ENCODE peak calls at places on chromosomes 3 and 15, in ten cellular contexts. One of them, this sample, is unnamed.

GRCh38 chr15:74618841-74619596 is 3.4 kb downstream of the CLK3 start:
- DNase-seq in AG04450: no peak
- DNase-seq in heart left ventricle: no peak
- DNase-seq in neural crest cell: no peak
- DNase-seq in H9: no peak
- DNase-seq in dorsolateral prefrontal cortex: no peak
- DNase-seq in GM13976: no peak
- DNase-seq in HepG2: peak
- DNase-seq in type B pancreatic cell: no peak
- DNase-seq in HFFc6: no peak
- DNase-seq in this sample: no peak

GRCh38 chr3:72306800-72307341 is 521.9 kb upstream of the PROK2 start:
- DNase-seq in type B pancreatic cell: peak
- DNase-seq in neural crest cell: no peak
- DNase-seq in dorsolateral prefrontal cortex: no peak
- DNase-seq in heart left ventricle: no peak
- DNase-seq in HepG2: no peak
- DNase-seq in HFFc6: no peak
- DNase-seq in GM13976: no peak
- DNase-seq in H9: peak
- DNase-seq in AG04450: no peak
- DNase-seq in this sample: no peak

GRCh38 chr15:91302588-91303439 is 202.8 kb downstream of the SV2B start:
- DNase-seq in neural crest cell: peak
- DNase-seq in heart left ventricle: peak
- DNase-seq in HepG2: peak
- DNase-seq in HFFc6: peak
- DNase-seq in dorsolateral prefrontal cortex: peak
- DNase-seq in type B pancreatic cell: no peak
- DNase-seq in AG04450: peak
- DNase-seq in GM13976: peak
- DNase-seq in H9: peak
- DNase-seq in this sample: peak

GRCh38 chr3:51943451-51944391 is 1.6 kb downstream of the PARP3 start:
- DNase-seq in heart left ventricle: peak
- DNase-seq in HepG2: no peak
- DNase-seq in H9: no peak
- DNase-seq in HFFc6: no peak
- DNase-seq in neural crest cell: no peak
- DNase-seq in dorsolateral prefrontal cortex: no peak
- DNase-seq in GM13976: no peak
- DNase-seq in type B pancreatic cell: no peak
- DNase-seq in AG04450: no peak
- DNase-seq in this sample: no peak

GRCh38 chr3:177647876-177648275 is 450.6 kb upstream of the TBL1XR1 start:
- DNase-seq in AG04450: no peak
- DNase-seq in HFFc6: no peak
- DNase-seq in type B pancreatic cell: no peak
- DNase-seq in heart left ventricle: no peak
- DNase-seq in GM13976: no peak
- DNase-seq in H9: no peak
- DNase-seq in HepG2: no peak
- DNase-seq in dorsolateral prefrontal cortex: no peak
- DNase-seq in neural crest cell: no peak
- DNase-seq in this sample: no peak

GRCh38 chr3:54897028-54897711 is 30.7 kb downstream of the LRTM1 start:
- DNase-seq in HFFc6: peak
- DNase-seq in H9: no peak
- DNase-seq in neural crest cell: no peak
- DNase-seq in type B pancreatic cell: no peak
- DNase-seq in dorsolateral prefrontal cortex: no peak
- DNase-seq in AG04450: peak
- DNase-seq in GM13976: no peak
- DNase-seq in HepG2: no peak
- DNase-seq in heart left ventricle: no peak
- DNase-seq in this sample: no peak

GRCh38 chr3:30426319-30426993 is 179.9 kb upstream of the TGFBR2 start:
- DNase-seq in AG04450: no peak
- DNase-seq in H9: no peak
- DNase-seq in GM13976: no peak
- DNase-seq in type B pancreatic cell: no peak
- DNase-seq in dorsolateral prefrontal cortex: no peak
- DNase-seq in neural crest cell: no peak
- DNase-seq in HFFc6: peak
- DNase-seq in HepG2: no peak
- DNase-seq in heart left ventricle: peak
- DNase-seq in this sample: no peak

GRCh38 chr3:26406636-26407035 is 215.9 kb upstream of the LRRC3B start:
- DNase-seq in heart left ventricle: no peak
- DNase-seq in HepG2: no peak
- DNase-seq in GM13976: no peak
- DNase-seq in HFFc6: no peak
- DNase-seq in H9: no peak
- DNase-seq in AG04450: no peak
- DNase-seq in neural crest cell: no peak
- DNase-seq in dorsolateral prefrontal cortex: no peak
- DNase-seq in type B pancreatic cell: no peak
- DNase-seq in this sample: no peak

GRCh38 chr3:172456404-172456803 is 8.1 kb upstream of the GHSR start:
- DNase-seq in AG04450: no peak
- DNase-seq in heart left ventricle: no peak
- DNase-seq in dorsolateral prefrontal cortex: no peak
- DNase-seq in neural crest cell: no peak
- DNase-seq in GM13976: no peak
- DNase-seq in HepG2: no peak
- DNase-seq in HFFc6: no peak
- DNase-seq in H9: no peak
- DNase-seq in type B pancreatic cell: no peak
- DNase-seq in this sample: no peak

GRCh38 chr15:48682949-48683651 is 37.6 kb upstream of the FBN1 start:
- DNase-seq in neural crest cell: no peak
- DNase-seq in heart left ventricle: peak
- DNase-seq in H9: no peak
- DNase-seq in AG04450: no peak
- DNase-seq in HFFc6: peak
- DNase-seq in GM13976: no peak
- DNase-seq in dorsolateral prefrontal cortex: no peak
- DNase-seq in type B pancreatic cell: no peak
- DNase-seq in HepG2: peak
- DNase-seq in this sample: no peak

GRCh38 chr3:118128886-118129285 is 905.8 kb downstream of the IGSF11 start:
- DNase-seq in AG04450: peak
- DNase-seq in H9: no peak
- DNase-seq in type B pancreatic cell: no peak
- DNase-seq in HepG2: no peak
- DNase-seq in neural crest cell: no peak
- DNase-seq in GM13976: no peak
- DNase-seq in heart left ventricle: no peak
- DNase-seq in dorsolateral prefrontal cortex: no peak
- DNase-seq in HFFc6: no peak
- DNase-seq in this sample: no peak

GRCh38 chr3:141465221-141465620 is 21.6 kb upstream of the RASA2 start:
- DNase-seq in H9: no peak
- DNase-seq in heart left ventricle: no peak
- DNase-seq in dorsolateral prefrontal cortex: no peak
- DNase-seq in neural crest cell: no peak
- DNase-seq in type B pancreatic cell: no peak
- DNase-seq in HepG2: no peak
- DNase-seq in AG04450: no peak
- DNase-seq in HFFc6: no peak
- DNase-seq in GM13976: no peak
- DNase-seq in this sample: no peak

DNA sequence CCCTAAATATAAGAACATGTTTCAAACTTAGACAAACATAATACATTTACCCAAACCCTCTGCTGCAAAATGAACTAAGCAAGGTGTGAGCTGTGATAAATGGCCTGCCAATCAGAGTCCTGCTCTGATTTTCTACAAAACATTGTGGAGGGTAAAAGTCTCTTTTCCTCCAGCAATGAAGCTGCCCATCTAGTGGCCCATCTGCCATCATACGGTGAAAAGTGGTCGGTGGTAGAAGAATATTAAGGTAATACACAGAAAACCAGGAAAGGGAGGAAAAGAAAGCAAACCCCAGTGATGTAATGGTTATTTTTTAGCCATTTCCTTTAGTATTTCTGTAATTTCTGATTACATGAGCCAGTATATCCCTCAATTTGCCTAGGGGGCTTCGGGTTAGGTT is 838.1 kb downstream of the TBL1XR1 start:
- DNase-seq in neural crest cell: no peak
- DNase-seq in type B pancreatic cell: no peak
- DNase-seq in heart left ventricle: no peak
- DNase-seq in AG04450: no peak
- DNase-seq in HFFc6: no peak
- DNase-seq in dorsolateral prefrontal cortex: no peak
- DNase-seq in H9: no peak
- DNase-seq in GM13976: no peak
- DNase-seq in HepG2: no peak
- DNase-seq in this sample: no peak
- TF ChIP-seq CTCF in neural crest cell: peak
- TF ChIP-seq CTCF in type B pancreatic cell: peak
- TF ChIP-seq CTCF in heart left ventricle: no peak
- TF ChIP-seq CTCF in AG04450: no peak
- TF ChIP-seq CTCF in HFFc6: peak
- TF ChIP-seq CTCF in dorsolateral prefrontal cortex: no peak
- TF ChIP-seq CTCF in H9: peak
- TF ChIP-seq CTCF in GM13976: no peak
- TF ChIP-seq CTCF in HepG2: no peak
- TF ChIP-seq CTCF in this sample: peak

GRCh38 chr3:179100652-179101051 is 29.0 kb upstream of the ZMAT3 start:
- DNase-seq in GM13976: no peak
- DNase-seq in AG04450: no peak
- DNase-seq in heart left ventricle: no peak
- DNase-seq in type B pancreatic cell: no peak
- DNase-seq in H9: no peak
- DNase-seq in neural crest cell: no peak
- DNase-seq in dorsolateral prefrontal cortex: no peak
- DNase-seq in HFFc6: peak
- DNase-seq in HepG2: no peak
- DNase-seq in this sample: no peak

GRCh38 chr3:179093807-179094206 is 22.2 kb upstream of the ZMAT3 start:
- DNase-seq in neural crest cell: no peak
- DNase-seq in GM13976: no peak
- DNase-seq in dorsolateral prefrontal cortex: no peak
- DNase-seq in AG04450: no peak
- DNase-seq in HFFc6: no peak
- DNase-seq in type B pancreatic cell: no peak
- DNase-seq in H9: no peak
- DNase-seq in heart left ventricle: no peak
- DNase-seq in HepG2: no peak
- DNase-seq in this sample: no peak

GRCh38 chr3:179098388-179099077 is 26.9 kb upstream of the ZMAT3 start:
- DNase-seq in dorsolateral prefrontal cortex: no peak
- DNase-seq in heart left ventricle: no peak
- DNase-seq in type B pancreatic cell: no peak
- DNase-seq in GM13976: no peak
- DNase-seq in AG04450: peak
- DNase-seq in HFFc6: peak
- DNase-seq in neural crest cell: no peak
- DNase-seq in H9: no peak
- DNase-seq in HepG2: no peak
- DNase-seq in this sample: no peak
- TF ChIP-seq CTCF in dorsolateral prefrontal cortex: no peak
- TF ChIP-seq CTCF in heart left ventricle: peak
- TF ChIP-seq CTCF in type B pancreatic cell: no peak
- TF ChIP-seq CTCF in GM13976: no peak
- TF ChIP-seq CTCF in AG04450: peak
- TF ChIP-seq CTCF in HFFc6: peak
- TF ChIP-seq CTCF in neural crest cell: no peak
- TF ChIP-seq CTCF in H9: no peak
- TF ChIP-seq CTCF in HepG2: no peak
- TF ChIP-seq CTCF in this sample: peak

GRCh38 chr3:128782282-128783146 is 56.5 kb downstream of the RAB7A start:
- DNase-seq in dorsolateral prefrontal cortex: no peak
- DNase-seq in H9: no peak
- DNase-seq in GM13976: no peak
- DNase-seq in heart left ventricle: no peak
- DNase-seq in neural crest cell: no peak
- DNase-seq in HepG2: no peak
- DNase-seq in HFFc6: no peak
- DNase-seq in AG04450: no peak
- DNase-seq in type B pancreatic cell: no peak
- DNase-seq in this sample: no peak

GRCh38 chr3:128783774-128784173 is 57.8 kb downstream of the RAB7A start:
- DNase-seq in neural crest cell: no peak
- DNase-seq in AG04450: no peak
- DNase-seq in HFFc6: no peak
- DNase-seq in H9: no peak
- DNase-seq in type B pancreatic cell: no peak
- DNase-seq in HepG2: no peak
- DNase-seq in GM13976: no peak
- DNase-seq in heart left ventricle: no peak
- DNase-seq in dorsolateral prefrontal cortex: no peak
- DNase-seq in this sample: no peak

GRCh38 chr3:128786434-128787020 is 60.5 kb downstream of the RAB7A start:
- DNase-seq in heart left ventricle: no peak
- DNase-seq in GM13976: no peak
- DNase-seq in HepG2: no peak
- DNase-seq in neural crest cell: no peak
- DNase-seq in AG04450: no peak
- DNase-seq in HFFc6: peak
- DNase-seq in H9: no peak
- DNase-seq in type B pancreatic cell: no peak
- DNase-seq in dorsolateral prefrontal cortex: no peak
- DNase-seq in this sample: no peak

GRCh38 chr3:128784843-128785242 is 58.9 kb downstream of the RAB7A start:
- DNase-seq in neural crest cell: no peak
- DNase-seq in HepG2: no peak
- DNase-seq in type B pancreatic cell: no peak
- DNase-seq in GM13976: no peak
- DNase-seq in HFFc6: no peak
- DNase-seq in H9: no peak
- DNase-seq in dorsolateral prefrontal cortex: no peak
- DNase-seq in heart left ventricle: no peak
- DNase-seq in AG04450: no peak
- DNase-seq in this sample: no peak

GRCh38 chr3:128784228-128784627 is 58.2 kb downstream of the RAB7A start:
- DNase-seq in AG04450: no peak
- DNase-seq in HFFc6: no peak
- DNase-seq in dorsolateral prefrontal cortex: peak
- DNase-seq in neural crest cell: peak
- DNase-seq in type B pancreatic cell: no peak
- DNase-seq in GM13976: no peak
- DNase-seq in H9: peak
- DNase-seq in heart left ventricle: peak
- DNase-seq in HepG2: peak
- DNase-seq in this sample: no peak
- TF ChIP-seq CTCF in AG04450: peak
- TF ChIP-seq CTCF in HFFc6: peak
- TF ChIP-seq CTCF in dorsolateral prefrontal cortex: peak
- TF ChIP-seq CTCF in neural crest cell: peak
- TF ChIP-seq CTCF in type B pancreatic cell: peak
- TF ChIP-seq CTCF in GM13976: peak
- TF ChIP-seq CTCF in H9: peak
- TF ChIP-seq CTCF in heart left ventricle: peak
- TF ChIP-seq CTCF in HepG2: peak
- TF ChIP-seq CTCF in this sample: peak

GRCh38 chr3:131386429-131386926 is 4.9 kb downstream of the NUDT16 start:
- DNase-seq in dorsolateral prefrontal cortex: peak
- DNase-seq in AG04450: no peak
- DNase-seq in GM13976: no peak
- DNase-seq in heart left ventricle: peak
- DNase-seq in H9: no peak
- DNase-seq in HepG2: no peak
- DNase-seq in HFFc6: no peak
- DNase-seq in neural crest cell: no peak
- DNase-seq in type B pancreatic cell: no peak
- DNase-seq in this sample: no peak

GRCh38 chr3:131381445-131382291 is at the start of gene NUDT16:
- DNase-seq in HepG2: peak
- DNase-seq in dorsolateral prefrontal cortex: peak
- DNase-seq in HFFc6: peak
- DNase-seq in type B pancreatic cell: peak
- DNase-seq in H9: peak
- DNase-seq in AG04450: peak
- DNase-seq in neural crest cell: peak
- DNase-seq in heart left ventricle: peak
- DNase-seq in GM13976: peak
- DNase-seq in this sample: peak
- TF ChIP-seq CTCF in HepG2: no peak
- TF ChIP-seq CTCF in dorsolateral prefrontal cortex: no peak
- TF ChIP-seq CTCF in HFFc6: peak
- TF ChIP-seq CTCF in type B pancreatic cell: no peak
- TF ChIP-seq CTCF in H9: no peak
- TF ChIP-seq CTCF in AG04450: no peak
- TF ChIP-seq CTCF in neural crest cell: no peak
- TF ChIP-seq CTCF in heart left ventricle: no peak
- TF ChIP-seq CTCF in GM13976: no peak
- TF ChIP-seq CTCF in this sample: no peak